ENCODE peak calls at places on chromosome 21, in four cellular contexts. H, K, X and O are unnamed samples.

GRCh38 chr21:18801468-18801867 is 397.9 kb upstream of the TMPRSS15 start:
- DNase-seq in H (no peak), X (no peak), K (no peak), O (peak)

GRCh38 chr21:41678016-41678935 is 88.6 kb downstream of the RIPK4 start:
- DNase-seq in H (peak), X (no peak), K (peak), O (peak)

GRCh38 chr21:21268061-21268471 is 269.9 kb downstream of the NCAM2 start:
- DNase-seq in X (no peak), H (no peak), K (no peak), O (peak)

GRCh38 chr21:29849735-29850176 is 90.0 kb downstream of the GRIK1 start:
- DNase-seq in H (peak), X (peak), K (peak), O (peak)

GRCh38 chr21:38769253-38769780 is 36.4 kb upstream of the ETS2 start:
- DNase-seq in K (no peak), H (no peak), X (peak), O (no peak)

GRCh38 chr21:14487490-14488432 is 58.4 kb downstream of the SAMSN1 start:
- DNase-seq in X (no peak), H (no peak), K (no peak), O (no peak)

GRCh38 chr21:31459457-31459856 is 115.4 kb upstream of the TIAM1 start:
- DNase-seq in H (no peak), K (peak), X (no peak), O (no peak)

GRCh38 chr21:33890187-33890586 is 25.4 kb downstream of the ATP5PO start:
- DNase-seq in H (no peak), K (no peak), X (no peak), O (no peak)

GRCh38 chr21:45329261-45330074 is 41.8 kb upstream of the POFUT2 start:
- DNase-seq in K (peak), X (no peak), H (no peak), O (no peak)

GRCh38 chr21:40686526-40686925 is 160.4 kb downstream of the DSCAM start:
- DNase-seq in H (no peak), X (no peak), K (no peak), O (no peak)

GRCh38 chr21:41958886-41959563 is 5.2 kb upstream of the C2CD2 start:
- DNase-seq in K (peak), X (no peak), H (no peak), O (no peak)

GRCh38 chr21:36163780-36164426 is 7.3 kb downstream of the DOP1B start:
- DNase-seq in H (no peak), X (no peak), K (no peak), O (no peak)

GRCh38 chr21:14734833-14735232 is 188.7 kb upstream of the SAMSN1 start:
- DNase-seq in X (no peak), H (no peak), K (no peak), O (no peak)

GRCh38 chr21:41160036-41160435 is 7.9 kb upstream of the BACE2 start:
- DNase-seq in K (no peak), X (no peak), H (no peak), O (no peak)

GRCh38 chr21:39388038-39388810 is 39.3 kb upstream of the HMGN1 start:
- DNase-seq in X (peak), K (peak), H (peak), O (peak)

GRCh38 chr21:31444061-31444460 is 100.0 kb upstream of the TIAM1 start:
- DNase-seq in K (no peak), X (peak), H (no peak), O (no peak)

GRCh38 chr21:38794978-38795377 is 10.8 kb upstream of the ETS2 start:
- DNase-seq in K (no peak), X (no peak), H (no peak), O (no peak)

GRCh38 chr21:29055080-29055479 is 18.4 kb downstream of the CCT8 start:
- DNase-seq in H (no peak), X (no peak), K (no peak), O (no peak)

GRCh38 chr21:45104560-45104959 is 30.2 kb downstream of the ADARB1 start:
- DNase-seq in H (no peak), X (no peak), K (no peak), O (peak)

GRCh38 chr21:39969691-39970364 is 102.6 kb downstream of the PCP4 start:
- DNase-seq in X (no peak), H (no peak), K (no peak), O (no peak)

GRCh38 chr21:45228656-45229240 is 58.9 kb downstream of the POFUT2 start:
- DNase-seq in H (no peak), K (no peak), X (no peak), O (no peak)

GRCh38 chr21:28513450-28513849 is 479.2 kb downstream of the LTN1 start:
- DNase-seq in H (no peak), K (no peak), X (no peak), O (peak)

GRCh38 chr21:7952648-7953047 is 2568.7 kb upstream of the TPTE start:
- DNase-seq in X (no peak), K (no peak), H (no peak), O (no peak)

GRCh38 chr21:45334134-45334533 is 46.4 kb upstream of the POFUT2 start:
- DNase-seq in K (no peak), X (no peak), H (no peak), O (no peak)

GRCh38 chr21:36156815-36157670 is at the start of gene DOP1B:
- DNase-seq in K (no peak), X (no peak), H (no peak), O (no peak)

GRCh38 chr21:15195768-15196167 is 131.0 kb upstream of the NRIP1 start:
- DNase-seq in X (no peak), H (no peak), K (no peak), O (no peak)

GRCh38 chr21:41768371-41769042 is 1.7 kb upstream of the RIPK4 start:
- DNase-seq in H (no peak), X (peak), K (peak), O (peak)

GRCh38 chr21:28627691-28628090 is 365.0 kb downstream of the LTN1 start:
- DNase-seq in K (no peak), X (no peak), H (no peak), O (no peak)

GRCh38 chr21:46351476-46352155 is 27.7 kb downstream of the PCNT start:
- DNase-seq in H (no peak), X (no peak), K (no peak), O (no peak)

GRCh38 chr21:46352913-46353312 is 29.0 kb downstream of the PCNT start:
- DNase-seq in K (no peak), X (no peak), H (no peak), O (no peak)

GRCh38 chr21:46350981-46351380 is 27.0 kb downstream of the PCNT start:
- DNase-seq in X (no peak), H (no peak), K (no peak), O (no peak)

GRCh38 chr21:46350571-46350970 is 26.6 kb downstream of the PCNT start:
- DNase-seq in X (no peak), K (no peak), H (no peak), O (no peak)

GRCh38 chr21:46352156-46352499 is 28.2 kb downstream of the PCNT start:
- DNase-seq in H (no peak), X (no peak), K (no peak), O (no peak)
- TF ChIP-seq CTCF in H (no peak), X (no peak), K (no peak), O (no peak)

DNA sequence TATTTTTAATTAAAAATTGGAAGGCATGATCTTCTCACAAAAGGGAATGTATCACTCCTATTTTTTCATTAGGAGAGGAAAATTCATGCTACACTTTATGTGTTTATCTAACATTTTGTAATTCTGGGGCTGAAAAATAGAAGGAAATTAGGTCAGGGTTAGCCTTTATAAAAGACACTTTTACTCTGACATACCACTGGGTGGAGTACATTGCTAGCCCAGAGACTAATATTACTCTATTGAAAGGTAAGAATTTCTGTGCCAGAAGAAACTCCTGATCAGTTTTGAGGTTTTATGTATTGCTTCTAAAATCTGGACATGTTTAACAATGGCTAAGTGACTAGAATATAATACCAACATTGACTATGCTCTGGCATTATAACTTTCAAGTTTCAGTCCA is 724.6 kb downstream of the USP25 start:
- DNase-seq in X (no peak), K (no peak), H (no peak), O (no peak)
- TF ChIP-seq CTCF in X (peak), K (peak), H (no peak), O (peak)

DNA sequence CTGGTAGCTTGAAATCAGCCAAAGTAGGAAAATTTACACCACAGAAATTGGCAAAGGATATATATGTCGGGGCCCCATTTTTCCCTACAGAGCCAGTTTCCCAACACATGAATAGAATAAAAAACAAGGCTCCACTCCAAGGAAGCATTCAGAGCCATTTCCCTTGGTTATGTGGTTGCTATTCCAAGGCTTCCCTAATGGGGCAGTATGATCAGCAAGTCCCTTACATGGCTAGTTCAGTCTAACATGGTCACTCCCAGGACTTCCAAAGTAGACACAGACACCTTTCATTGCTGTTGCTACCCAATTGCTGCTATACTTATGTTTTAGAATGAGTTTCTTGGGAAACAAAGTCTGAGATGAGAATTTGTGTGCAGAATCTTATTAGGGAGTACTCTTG is 93.1 kb downstream of the C21orf91 start:
- DNase-seq in K (peak), H (no peak), X (no peak), O (no peak)
- TF ChIP-seq CTCF in K (peak), H (peak), X (no peak), O (no peak)

DNA sequence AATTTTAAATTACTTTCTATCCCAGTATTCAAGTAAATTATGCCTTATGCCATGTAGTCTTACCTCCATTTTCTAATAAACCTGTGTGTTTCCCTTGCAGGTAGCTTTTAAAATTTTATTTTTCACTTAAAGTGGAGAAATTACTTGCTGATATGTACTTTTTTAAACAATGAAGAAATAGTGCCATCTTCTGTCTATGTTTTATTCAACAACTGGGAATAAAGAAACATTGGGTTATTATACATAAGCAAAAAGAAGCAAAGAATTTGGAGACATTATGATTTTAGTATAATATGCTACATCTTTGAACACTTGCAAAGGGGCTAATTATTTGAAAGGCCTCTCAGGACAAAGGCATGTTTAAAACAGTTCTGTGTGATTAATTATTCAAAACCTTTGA is 1912.9 kb downstream of the MRPL39 start:
- DNase-seq in K (no peak), H (no peak), X (no peak), O (no peak)
- TF ChIP-seq CTCF in K (no peak), H (no peak), X (no peak), O (no peak)

DNA sequence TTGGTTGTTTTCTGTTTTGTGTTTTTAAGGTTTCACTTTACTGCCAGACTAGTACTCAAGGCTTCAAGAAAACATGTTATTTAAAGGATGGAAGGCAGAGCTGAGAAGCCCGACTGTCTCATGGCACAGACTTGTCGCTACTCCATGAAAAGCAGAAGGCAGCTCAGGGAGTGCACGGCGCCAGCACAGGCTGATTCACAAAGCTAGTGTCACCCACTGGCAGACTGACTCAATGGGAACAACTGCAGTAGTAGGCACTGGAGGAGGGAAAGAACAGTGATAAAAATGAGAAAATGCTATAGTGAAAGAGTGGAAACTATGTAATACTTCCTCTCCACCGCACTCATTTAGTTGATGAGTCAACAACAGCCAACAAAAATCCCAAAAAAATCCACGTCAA is 14.7 kb downstream of the HSF2BP start:
- DNase-seq in K (no peak), X (peak), H (no peak), O (peak)
- TF ChIP-seq CTCF in K (no peak), X (no peak), H (no peak), O (no peak)

DNA sequence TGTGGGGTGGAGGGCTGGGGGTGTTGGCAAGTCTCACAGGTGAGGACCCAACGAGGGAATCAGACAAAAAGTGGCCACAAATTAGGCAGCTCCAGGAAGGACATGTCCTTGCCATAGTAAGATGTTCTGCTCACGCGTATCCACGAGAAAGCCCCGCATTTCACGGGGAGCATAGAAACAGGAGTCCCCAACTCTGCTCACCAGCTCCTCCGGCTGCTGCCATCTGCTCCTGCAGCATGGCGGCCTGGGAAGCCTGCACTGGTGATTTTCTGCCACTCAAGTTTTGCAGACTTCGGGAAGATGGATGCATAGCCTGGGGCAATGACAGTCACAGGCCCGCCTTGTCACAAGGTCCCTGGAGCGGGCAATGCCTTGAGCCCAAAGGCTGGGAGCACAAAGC is 9.3 kb downstream of the TCP10L start:
- DNase-seq in K (peak), H (no peak), X (no peak), O (no peak)
- TF ChIP-seq CTCF in K (peak), H (no peak), X (no peak), O (no peak)

DNA sequence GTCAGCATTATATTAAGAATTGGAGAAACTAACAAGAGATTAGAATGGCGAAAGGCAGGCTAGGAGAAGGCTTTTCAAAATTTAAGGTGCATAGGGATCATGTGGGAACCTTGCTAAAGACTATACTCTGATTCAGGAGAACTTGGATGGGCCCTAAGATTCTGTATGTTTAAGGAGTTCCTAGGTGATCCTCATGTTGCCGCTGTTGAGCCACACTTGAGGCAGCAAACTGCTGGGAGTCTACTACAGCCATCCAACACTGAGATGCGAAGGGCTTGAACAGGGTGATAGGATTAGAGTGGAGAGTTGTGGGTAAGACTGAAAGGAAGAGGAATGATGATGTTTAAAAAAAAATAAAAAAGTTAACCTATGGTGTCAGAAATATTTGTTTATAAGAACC is 1013.2 kb downstream of the MRPL39 start:
- DNase-seq in X (no peak), K (peak), H (no peak), O (no peak)
- TF ChIP-seq CTCF in X (no peak), K (peak), H (no peak), O (no peak)

GRCh38 chr21:37219766-37220432 is 47.2 kb downstream of the VPS26C start:
- DNase-seq in K (no peak), X (peak), H (no peak), O (peak)

GRCh38 chr21:37223804-37224345 is 43.3 kb downstream of the VPS26C start:
- DNase-seq in H (no peak), X (no peak), K (no peak), O (no peak)

GRCh38 chr21:37224861-37225260 is 42.3 kb downstream of the VPS26C start:
- DNase-seq in H (no peak), K (no peak), X (no peak), O (no peak)

GRCh38 chr21:37220981-37221664 is 46.0 kb downstream of the VPS26C start:
- DNase-seq in X (peak), H (peak), K (peak), O (peak)

DNA sequence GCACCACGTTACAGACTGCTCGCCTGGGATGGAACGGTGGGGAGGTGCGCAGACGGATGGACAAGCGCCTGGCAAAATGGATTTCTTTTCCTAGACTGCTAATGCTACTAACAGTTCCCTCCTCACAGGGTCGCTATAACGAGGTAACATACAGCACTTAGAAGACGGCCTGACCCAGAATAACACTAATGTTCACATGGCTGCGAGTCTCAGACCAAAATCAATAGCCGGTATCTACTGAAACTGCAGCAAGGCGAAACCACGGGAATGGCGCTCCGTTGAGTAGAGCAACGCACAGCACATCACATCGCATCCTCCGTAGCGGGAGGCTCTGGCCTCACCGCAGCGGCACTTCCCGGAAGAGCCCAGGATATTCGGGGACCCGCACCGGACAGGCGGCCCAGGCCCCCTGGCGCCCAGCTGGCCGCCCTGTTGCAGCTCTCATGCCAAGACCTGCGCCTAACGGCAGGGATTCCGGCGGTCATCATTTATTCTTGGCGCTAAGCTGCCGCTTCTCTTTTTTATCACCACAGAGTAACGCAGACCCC is 46.6 kb downstream of the VPS26C start:
- DNase-seq in K (no peak), X (peak), H (no peak), O (peak)
- TF ChIP-seq CTCF in K (no peak), X (peak), H (no peak), O (no peak)

DNA sequence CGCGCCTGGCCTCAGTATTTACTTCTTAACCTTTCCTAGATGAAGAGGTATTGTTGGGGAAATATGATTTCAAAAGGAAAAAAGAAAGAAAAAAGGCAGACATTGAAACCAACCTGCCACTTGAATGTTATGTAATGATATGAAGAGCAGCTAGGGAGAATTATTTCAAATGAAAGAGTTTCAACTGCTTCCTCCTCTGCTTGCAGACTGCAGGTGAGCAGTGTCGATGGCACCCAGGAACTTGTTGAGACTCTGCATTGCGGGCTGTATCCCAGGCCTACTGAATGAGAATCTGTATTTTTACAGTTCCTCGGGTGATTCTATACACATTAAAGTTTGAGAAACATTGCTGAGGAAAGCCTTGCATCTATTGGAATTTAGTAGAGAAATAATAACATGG is 3.7 kb upstream of the RUNX1 start:
- DNase-seq in K (no peak), H (no peak), X (no peak), O (no peak)
- TF ChIP-seq CTCF in K (no peak), H (no peak), X (no peak), O (no peak)

DNA sequence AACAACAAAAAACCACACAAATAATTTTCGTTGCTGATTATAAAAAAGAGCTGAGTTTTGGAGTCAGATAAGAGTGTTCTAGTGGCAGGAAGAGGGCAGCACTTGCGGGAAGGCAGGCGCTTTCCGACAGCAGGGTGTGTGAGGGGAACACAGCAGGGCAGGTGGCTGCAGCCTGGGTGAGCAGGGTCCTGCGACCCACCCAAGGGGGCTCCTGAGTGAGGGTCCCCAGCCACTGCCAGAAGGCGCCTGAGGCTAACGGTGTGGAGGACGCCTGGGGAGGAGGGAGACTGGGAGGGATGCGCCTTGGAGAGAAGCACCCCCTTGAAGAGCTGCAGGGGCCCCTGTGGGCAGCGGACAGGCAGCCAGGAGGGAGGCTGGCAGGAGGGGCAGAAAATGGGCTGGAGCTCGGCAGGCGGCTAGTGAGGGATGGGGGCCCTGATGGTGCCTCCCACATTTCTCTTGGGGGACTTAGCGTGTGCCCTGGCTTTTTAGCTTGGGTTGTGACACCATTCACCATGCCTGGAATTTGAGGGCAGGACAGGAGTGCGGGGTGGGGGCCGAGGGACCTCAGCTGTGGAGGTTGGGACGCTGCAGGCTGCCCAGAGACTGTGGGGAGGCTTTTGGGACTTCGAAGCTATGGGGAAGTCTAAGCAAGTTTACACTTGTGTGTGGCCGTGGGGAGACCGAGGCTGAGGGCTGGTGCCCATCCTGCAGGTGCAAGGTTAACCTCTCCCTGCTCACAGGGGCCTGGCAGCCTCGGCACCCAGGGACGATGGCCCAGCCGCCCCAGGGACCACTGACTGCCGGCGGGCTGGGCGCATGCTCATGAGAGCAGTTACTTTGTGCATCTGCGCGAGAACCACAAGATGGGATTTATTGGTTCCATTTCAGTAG is 111.4 kb downstream of the SIK1 start:
- DNase-seq in X (peak), H (no peak), K (no peak), O (no peak)
- TF ChIP-seq CTCF in X (peak), H (no peak), K (peak), O (peak)